ENCODE peak calls at places on chromosome 21, in seven cellular contexts. W, D, O, T, V, R and N are unnamed samples.

GRCh38 chr21:45655071-45655470 is 11.5 kb downstream of the PCBP3 start:
- DNase-seq in W (peak), D (peak), O (no peak), T (no peak), V (no peak), R (no peak), N (no peak)

GRCh38 chr21:25323356-25323949 is 283.8 kb downstream of the MRPL39 start:
- DNase-seq in W (no peak), D (no peak), O (no peak), T (no peak), V (no peak), R (no peak), N (no peak)

GRCh38 chr21:26280715-26281310 is 110.2 kb upstream of the APP start:
- DNase-seq in W (no peak), D (peak), O (no peak), T (peak), V (no peak), R (no peak), N (no peak)

GRCh38 chr21:40765771-40766170 is 81.2 kb downstream of the DSCAM start:
- DNase-seq in W (no peak), D (no peak), O (no peak), T (peak), V (no peak), R (no peak), N (no peak)

GRCh38 chr21:25383545-25383944 is 223.7 kb downstream of the MRPL39 start:
- DNase-seq in W (no peak), D (no peak), O (no peak), T (no peak), V (no peak), R (no peak), N (no peak)

GRCh38 chr21:22145555-22145954 is 1147.3 kb downstream of the NCAM2 start:
- DNase-seq in W (no peak), D (no peak), O (no peak), T (no peak), V (no peak), R (no peak), N (no peak)

GRCh38 chr21:41957991-41958766 is 4.4 kb upstream of the C2CD2 start:
- DNase-seq in W (peak), D (peak), O (peak), T (no peak), V (no peak), R (peak), N (no peak)

GRCh38 chr21:22490044-22490443 is 1491.8 kb downstream of the NCAM2 start:
- DNase-seq in W (no peak), D (peak), O (no peak), T (no peak), V (no peak), R (no peak), N (no peak)

GRCh38 chr21:41133896-41134522 is 34.0 kb upstream of the BACE2 start:
- DNase-seq in W (peak), D (peak), O (no peak), T (peak), V (peak), R (no peak), N (no peak)

GRCh38 chr21:35328856-35329455 is 279.9 kb upstream of the RUNX1 start:
- DNase-seq in W (no peak), D (no peak), O (no peak), T (no peak), V (no peak), R (no peak), N (no peak)

GRCh38 chr21:43316156-43316845 is 110.6 kb downstream of the SIK1 start:
- DNase-seq in W (no peak), D (no peak), O (no peak), T (no peak), V (no peak), R (no peak), N (no peak)

GRCh38 chr21:43317254-43317748 is 109.6 kb downstream of the SIK1 start:
- DNase-seq in W (no peak), D (no peak), O (no peak), T (no peak), V (no peak), R (no peak), N (peak)

GRCh38 chr21:43313221-43313938 is 113.6 kb downstream of the SIK1 start:
- DNase-seq in W (no peak), D (no peak), O (no peak), T (no peak), V (no peak), R (no peak), N (no peak)

GRCh38 chr21:43313939-43314405 is 113.0 kb downstream of the SIK1 start:
- DNase-seq in W (no peak), D (no peak), O (no peak), T (no peak), V (no peak), R (no peak), N (no peak)

GRCh38 chr21:43315244-43316137 is 111.4 kb downstream of the SIK1 start:
- DNase-seq in W (no peak), D (no peak), O (no peak), T (no peak), V (no peak), R (no peak), N (peak)
- TF ChIP-seq CTCF in W (no peak), D (peak), O (no peak), T (no peak), V (no peak), R (no peak), N (no peak)

GRCh38 chr21:31347435-31348032 is 3.5 kb upstream of the TIAM1 start:
- DNase-seq in W (no peak), D (peak), O (no peak), T (no peak), V (no peak), R (no peak), N (peak)
- TF ChIP-seq CTCF in W (no peak), D (peak), O (no peak), T (peak), V (peak), R (peak), N (no peak)

GRCh38 chr21:37079211-37079824 is 6.3 kb downstream of the TTC3 start:
- DNase-seq in W (no peak), D (peak), O (no peak), T (no peak), V (no peak), R (no peak), N (no peak)
- TF ChIP-seq CTCF in W (no peak), D (peak), O (no peak), T (no peak), V (peak), R (peak), N (no peak)

DNA sequence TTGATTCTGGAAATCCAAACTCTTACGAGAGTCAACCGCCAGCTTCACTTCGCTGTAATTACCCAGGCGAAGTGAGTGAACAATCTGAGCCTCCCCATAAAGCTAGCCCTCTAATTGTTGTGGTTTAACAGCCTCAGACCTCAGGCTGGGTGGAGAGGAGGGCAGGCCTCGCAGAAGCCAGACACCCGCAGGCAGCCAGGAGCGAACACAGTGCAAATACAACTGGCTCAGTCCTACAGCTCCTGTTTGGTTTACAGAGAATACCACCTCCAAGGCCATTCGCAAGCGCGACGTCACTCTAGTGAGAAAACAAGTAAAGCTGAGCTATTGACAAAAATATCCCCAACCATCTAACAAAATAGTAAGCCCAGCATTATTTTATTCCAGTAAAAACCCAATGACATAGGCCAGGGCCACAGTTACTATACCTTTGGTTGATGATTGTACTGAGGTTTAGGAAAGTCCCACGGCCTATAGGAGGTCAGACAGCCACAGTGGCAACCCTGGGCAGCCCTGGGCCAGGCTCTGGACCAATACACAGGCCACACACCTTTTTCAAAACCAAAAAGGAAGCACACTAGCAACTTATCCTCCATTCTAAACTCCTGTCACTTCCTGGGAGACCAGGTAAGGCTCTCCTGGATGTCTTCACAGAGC is 163.3 kb downstream of the ETS2 start:
- DNase-seq in W (no peak), D (no peak), O (no peak), T (no peak), V (no peak), R (no peak), N (no peak)
- TF ChIP-seq CTCF in W (no peak), D (no peak), O (no peak), T (no peak), V (no peak), R (no peak), N (no peak)

DNA sequence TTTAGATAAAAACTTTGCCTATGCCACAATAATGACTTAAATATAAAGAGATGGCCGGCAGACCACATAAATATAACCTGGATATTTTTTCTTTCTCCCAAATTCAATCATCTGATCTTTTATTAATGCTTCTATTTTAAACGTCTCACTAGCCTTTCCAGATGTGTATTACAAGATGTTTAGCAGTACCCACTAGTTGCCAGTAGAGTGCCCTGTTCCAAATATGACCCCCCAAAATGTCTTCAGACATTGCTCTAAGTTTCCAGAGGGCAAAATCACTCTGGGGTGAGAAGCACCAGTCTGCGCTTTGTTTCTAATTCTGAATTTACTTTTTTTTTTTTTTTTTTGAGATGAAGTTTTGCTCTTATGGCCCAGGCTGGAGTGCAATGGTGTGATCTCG is 268.1 kb downstream of the GRIK1 start:
- DNase-seq in W (no peak), D (no peak), O (no peak), T (no peak), V (no peak), R (no peak), N (no peak)
- TF ChIP-seq CTCF in W (no peak), D (no peak), O (no peak), T (no peak), V (peak), R (no peak), N (no peak)

GRCh38 chr21:15063821-15064575 is 802 bp downstream of the NRIP1 start:
- DNase-seq in W (peak), D (peak), O (peak), T (peak), V (peak), R (peak), N (peak)

GRCh38 chr21:15061747-15062146 is 3.1 kb downstream of the NRIP1 start:
- DNase-seq in W (no peak), D (no peak), O (no peak), T (no peak), V (no peak), R (no peak), N (no peak)

GRCh38 chr21:15061284-15061683 is 3.5 kb downstream of the NRIP1 start:
- DNase-seq in W (no peak), D (no peak), O (no peak), T (no peak), V (no peak), R (no peak), N (no peak)

GRCh38 chr21:15063081-15063820 is 1.5 kb downstream of the NRIP1 start:
- DNase-seq in W (peak), D (peak), O (no peak), T (no peak), V (no peak), R (no peak), N (peak)

DNA sequence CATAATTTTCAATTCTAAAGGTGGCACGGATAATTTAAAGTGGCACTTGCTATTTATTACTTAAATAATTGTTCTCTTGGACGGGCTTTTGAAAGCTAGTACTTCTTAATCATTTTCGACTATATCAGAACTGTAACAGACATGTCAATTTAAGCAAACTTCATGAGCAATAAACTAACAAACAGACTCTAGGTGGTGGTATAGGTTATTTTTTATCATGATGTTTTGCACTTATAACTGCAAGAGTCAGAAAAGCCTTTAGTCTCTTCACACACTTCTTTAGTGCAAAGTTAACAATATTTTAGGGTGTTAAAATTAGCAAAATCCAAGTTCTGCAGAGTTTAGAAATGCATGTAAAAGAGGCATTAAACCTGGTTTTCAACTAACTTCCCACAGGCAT is 2.2 kb downstream of the NRIP1 start:
- DNase-seq in W (peak), D (peak), O (no peak), T (no peak), V (no peak), R (no peak), N (no peak)
- TF ChIP-seq CTCF in W (no peak), D (peak), O (no peak), T (no peak), V (no peak), R (peak), N (no peak)

GRCh38 chr21:30194701-30195299 is 21.1 kb downstream of the CLDN8 start:
- DNase-seq in W (no peak), D (peak), O (no peak), T (peak), V (peak), R (no peak), N (no peak)
- TF ChIP-seq CTCF in W (no peak), D (peak), O (no peak), T (peak), V (peak), R (peak), N (no peak)